ENCODE peak calls at places on chromosomes 16 and 17, in four cellular contexts. E, L, I and Z are unnamed samples.

GRCh38 chr17:4785311-4786110 is 653 bp downstream of the VMO1 start:
- DNase-seq in E (no peak), L (no peak), I (no peak), Z (no peak)

GRCh38 chr16:82627811-82628339 is 1.1 kb downstream of the CDH13 start:
- DNase-seq in E (peak), L (no peak), I (no peak), Z (no peak)

GRCh38 chr17:72381597-72382397 is 261.0 kb downstream of the SOX9 start:
- DNase-seq in E (peak), L (no peak), I (no peak), Z (no peak)

GRCh38 chr16:4415538-4416199 is 727 bp downstream of the CORO7 start:
- DNase-seq in E (peak), L (peak), I (peak), Z (no peak)

GRCh38 chr17:58487589-58488427 is at the start of gene HSF5:
- DNase-seq in E (peak), L (no peak), I (no peak), Z (no peak)

GRCh38 chr17:35713069-35713728 is 18.2 kb upstream of the RASL10B start:
- DNase-seq in E (no peak), L (no peak), I (peak), Z (no peak)

GRCh38 chr16:12793120-12793889 is 10.4 kb downstream of the CPPED1 start:
- DNase-seq in E (peak), L (peak), I (no peak), Z (no peak)

GRCh38 chr16:71339481-71340171 is 18.9 kb upstream of the CALB2 start:
- DNase-seq in E (no peak), L (no peak), I (no peak), Z (no peak)

GRCh38 chr17:48610282-48611211 is at the start of gene HOXB7:
- DNase-seq in E (peak), L (peak), I (no peak), Z (peak)

GRCh38 chr16:4313563-4314531 is 2.0 kb upstream of the GLIS2 start:
- DNase-seq in E (peak), L (peak), I (peak), Z (peak)

GRCh38 chr17:67491009-67491677 is 114.1 kb downstream of the PITPNC1 start:
- DNase-seq in E (peak), L (no peak), I (peak), Z (peak)

GRCh38 chr16:20074089-20074956 is 633 bp upstream of the GPR139 start:
- DNase-seq in E (peak), L (no peak), I (no peak), Z (no peak)

GRCh38 chr17:58269557-58270291 is 11.0 kb downstream of the MPO start:
- DNase-seq in E (no peak), L (no peak), I (no peak), Z (no peak)

GRCh38 chr17:40935624-40936023 is 1.8 kb downstream of the KRT23 start:
- DNase-seq in E (no peak), L (no peak), I (no peak), Z (no peak)

GRCh38 chr17:29180051-29180787 is at the start of gene MYO18A:
- DNase-seq in E (peak), L (peak), I (peak), Z (peak)

GRCh38 chr17:55676274-55676673 is 46.4 kb downstream of the TMEM100 start:
- DNase-seq in E (no peak), L (no peak), I (no peak), Z (no peak)

GRCh38 chr17:60153606-60154355 is 4.0 kb downstream of the CA4 start:
- DNase-seq in E (peak), L (no peak), I (no peak), Z (no peak)

GRCh38 chr17:30858556-30859250 is 26.9 kb downstream of the ATAD5 start:
- DNase-seq in E (no peak), L (no peak), I (no peak), Z (no peak)

GRCh38 chr16:55333690-55334089 is 9.7 kb downstream of the IRX6 start:
- DNase-seq in E (no peak), L (no peak), I (no peak), Z (no peak)

GRCh38 chr16:8936421-8936820 is 27.3 kb downstream of the USP7 start:
- DNase-seq in E (peak), L (peak), I (peak), Z (peak)

GRCh38 chr17:39352511-39352910 is 48.9 kb downstream of the FBXL20 start:
- DNase-seq in E (peak), L (no peak), I (no peak), Z (no peak)

GRCh38 chr17:7063518-7064094 is 16.4 kb downstream of the CLEC10A start:
- DNase-seq in E (no peak), L (no peak), I (no peak), Z (no peak)

GRCh38 chr16:4535627-4536108 is 2.9 kb downstream of the CDIP1 start:
- DNase-seq in E (no peak), L (no peak), I (no peak), Z (no peak)

GRCh38 chr17:74780443-74781238 is 4.5 kb upstream of the NAT9 start:
- DNase-seq in E (peak), L (peak), I (peak), Z (peak)

GRCh38 chr16:50268352-50268751 is 2.0 kb downstream of the ADCY7 start:
- DNase-seq in E (no peak), L (no peak), I (peak), Z (no peak)

GRCh38 chr17:38603786-38604478 is 1.8 kb downstream of the SRCIN1 start:
- DNase-seq in E (no peak), L (no peak), I (no peak), Z (no peak)

GRCh38 chr16:5025171-5025632 is 8.5 kb downstream of the NAGPA start:
- DNase-seq in E (peak), L (no peak), I (no peak), Z (peak)

GRCh38 chr16:86430814-86431213 is 79.5 kb upstream of the FOXF1 start:
- DNase-seq in E (no peak), L (no peak), I (no peak), Z (no peak)

GRCh38 chr16:23254338-23254737 is 47.8 kb upstream of the SCNN1B start:
- DNase-seq in E (peak), L (no peak), I (no peak), Z (no peak)

GRCh38 chr17:72492494-72492893 is 371.7 kb downstream of the SOX9 start:
- DNase-seq in E (no peak), L (no peak), I (peak), Z (no peak)

GRCh38 chr17:17062356-17062755 is 20.1 kb downstream of the MPRIP start:
- DNase-seq in E (no peak), L (no peak), I (no peak), Z (no peak)

GRCh38 chr16:75038036-75038959 is 39.5 kb downstream of the ZNRF1 start:
- DNase-seq in E (no peak), L (peak), I (no peak), Z (no peak)

GRCh38 chr16:10770907-10771306 is 27.3 kb downstream of the NUBP1 start:
- DNase-seq in E (no peak), L (no peak), I (no peak), Z (no peak)

GRCh38 chr17:13017623-13018462 is at the start of gene ELAC2:
- DNase-seq in E (peak), L (peak), I (peak), Z (peak)

GRCh38 chr17:27573971-27574525 is 56.9 kb upstream of the LGALS9 start:
- DNase-seq in E (peak), L (peak), I (no peak), Z (no peak)

GRCh38 chr17:62792122-62792800 is 15.9 kb downstream of the MARCHF10 start:
- DNase-seq in E (no peak), L (no peak), I (peak), Z (peak)

GRCh38 chr17:4480929-4481898 is 17.5 kb upstream of the SPNS2 start:
- DNase-seq in E (no peak), L (no peak), I (no peak), Z (no peak)

GRCh38 chr16:27824006-27824405 is 239.5 kb downstream of the GSG1L start:
- DNase-seq in E (no peak), L (no peak), I (no peak), Z (no peak)

GRCh38 chr17:6677946-6678345 is 26.4 kb downstream of the C17orf100 start:
- DNase-seq in E (no peak), L (no peak), I (no peak), Z (no peak)

DNA sequence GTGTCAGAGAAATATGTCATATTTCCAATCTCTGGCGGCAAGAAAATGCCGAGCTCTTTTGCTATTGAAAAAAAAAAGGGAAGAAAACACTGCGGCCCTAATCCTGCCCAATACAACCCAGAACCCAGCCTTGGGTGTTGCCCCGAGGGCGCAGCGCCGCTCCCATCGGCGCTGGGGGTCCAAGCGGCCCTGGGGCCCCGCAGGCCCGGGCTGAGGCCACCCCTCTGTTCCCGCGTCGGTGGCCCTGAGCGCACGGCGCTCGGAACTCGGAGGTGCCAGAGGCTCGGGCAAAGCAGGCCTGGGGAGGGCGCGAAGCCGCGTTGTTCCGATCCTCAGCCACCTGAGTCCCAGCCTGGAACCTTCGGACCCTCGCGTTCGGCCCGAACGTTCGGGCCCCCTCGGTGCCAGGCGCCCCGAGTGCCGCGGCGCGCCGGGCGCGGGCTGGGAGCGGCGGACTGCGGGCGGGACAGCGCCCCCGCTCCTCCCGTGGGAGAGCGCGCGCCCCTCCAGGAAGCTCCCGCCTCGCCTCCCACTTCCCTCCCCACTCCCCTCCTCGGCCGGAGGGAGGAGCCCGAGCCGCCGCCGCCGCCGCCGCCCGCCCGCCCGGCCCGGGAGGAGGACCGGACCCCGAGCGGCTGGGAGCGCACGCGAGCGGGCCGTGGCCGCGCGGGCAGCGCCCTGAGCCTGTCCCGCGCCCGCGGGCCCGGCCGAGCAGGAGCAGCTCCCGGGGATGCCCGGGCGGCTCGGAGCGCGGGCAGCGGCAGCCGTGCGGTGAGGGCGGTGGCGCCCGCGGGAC is at the start of gene CPNE2:
- DNase-seq in E (peak), L (peak), I (no peak), Z (peak)
- TF ChIP-seq JUNB in E (no peak), L (no peak), I (no peak), Z (no peak)

DNA sequence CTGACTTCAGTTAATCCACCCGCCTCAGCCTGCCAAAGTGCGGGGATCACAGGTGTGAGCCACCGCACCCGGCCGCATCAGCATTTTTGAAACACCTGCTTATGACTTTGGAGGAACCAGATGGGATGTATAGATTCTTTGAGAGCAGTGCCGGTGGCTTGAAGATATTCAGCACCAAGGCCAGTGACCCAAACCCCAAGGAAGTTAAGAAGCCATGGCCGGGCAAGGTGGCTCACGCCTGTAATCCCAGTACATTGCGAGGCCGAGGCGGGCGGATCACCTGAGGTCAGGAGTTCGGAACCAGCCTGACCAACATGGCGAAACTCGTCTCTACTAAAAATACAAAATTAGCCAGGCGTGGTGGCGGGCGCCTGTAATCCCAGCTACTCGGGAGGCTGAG is 43.9 kb downstream of the TRARG1 start:
- DNase-seq in E (peak), L (no peak), I (no peak), Z (no peak)
- TF ChIP-seq JUNB in E (no peak), L (no peak), I (no peak), Z (no peak)

DNA sequence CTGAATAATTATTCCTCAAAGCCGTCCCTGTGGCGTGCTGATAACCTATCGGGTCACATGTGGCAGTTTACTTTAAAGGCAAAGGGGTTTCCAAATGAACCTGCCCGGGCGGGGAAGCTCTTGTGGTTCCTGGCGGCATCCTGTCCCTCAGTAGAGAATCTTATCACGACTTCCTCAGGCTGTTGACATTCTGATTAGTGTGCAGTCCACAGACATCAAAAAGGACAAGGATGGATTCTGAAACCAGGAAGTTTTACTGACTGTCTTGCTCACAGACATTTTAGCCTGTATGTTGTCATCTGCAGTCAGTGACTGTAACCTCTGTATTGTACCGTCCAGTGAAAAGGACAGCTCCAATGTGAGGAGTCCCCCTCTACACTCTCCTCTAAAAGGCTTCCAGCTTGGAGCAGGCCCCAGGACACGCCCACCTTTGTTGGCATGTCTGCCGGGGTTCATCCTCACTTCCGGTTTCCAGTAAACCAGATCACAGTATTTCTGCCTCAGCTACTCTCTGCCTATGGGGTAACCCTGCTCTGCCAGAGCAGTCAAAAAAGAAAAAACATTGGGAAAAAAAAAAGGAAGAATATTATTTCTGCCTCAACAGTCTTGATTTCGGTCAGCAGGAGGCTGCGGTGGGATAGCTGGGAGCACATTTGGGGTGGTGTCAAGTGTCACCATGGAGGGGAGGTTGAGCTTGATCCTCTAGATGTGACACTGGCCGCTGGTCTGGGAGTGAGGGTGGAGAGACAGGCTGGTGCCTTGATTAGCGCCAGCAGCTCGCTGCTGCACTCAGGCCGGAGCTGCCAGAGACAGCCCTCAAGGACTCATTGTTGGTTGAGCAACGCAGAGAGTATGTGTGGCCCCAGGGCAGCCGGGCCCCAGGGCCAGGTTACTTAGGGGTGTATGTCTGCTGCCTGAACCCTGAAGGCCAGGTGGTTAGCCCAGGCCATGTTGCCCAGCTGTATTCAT is 89.0 kb upstream of the DNAH17 start:
- DNase-seq in E (no peak), L (peak), I (peak), Z (no peak)
- TF ChIP-seq JUNB in E (no peak), L (no peak), I (no peak), Z (no peak)

GRCh38 chr16:79864781-79865391 is 264.3 kb upstream of the MAF start:
- DNase-seq in E (no peak), L (no peak), I (no peak), Z (no peak)
- TF ChIP-seq JUNB in E (no peak), L (no peak), I (no peak), Z (no peak)

DNA sequence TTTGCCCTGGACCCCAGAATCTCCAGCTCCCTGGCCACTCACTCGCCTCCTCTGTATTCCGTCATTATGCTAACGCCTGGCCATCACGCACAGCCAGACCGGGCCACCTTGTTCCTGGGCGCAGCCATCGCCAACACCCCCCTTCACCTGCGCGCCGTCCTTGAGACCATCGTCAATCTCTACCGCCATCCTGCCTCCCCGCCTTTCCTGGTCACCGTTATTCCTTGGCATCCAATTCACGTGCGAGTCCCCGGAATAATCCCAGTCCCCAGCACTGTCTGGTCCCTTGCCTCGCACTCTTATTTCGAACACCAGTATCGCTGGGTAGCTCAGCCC is 541 bp downstream of the VKORC1 start:
- DNase-seq in E (peak), L (no peak), I (no peak), Z (no peak)
- TF ChIP-seq JUNB in E (no peak), L (no peak), I (no peak), Z (no peak)

GRCh38 chr17:8803531-8804416 is 4.6 kb upstream of the MFSD6L start:
- DNase-seq in E (peak), L (no peak), I (peak), Z (no peak)
- TF ChIP-seq JUNB in E (no peak), L (no peak), I (no peak), Z (no peak)